ENCODE peak calls at places on chromosomes 1 and 21, in nine cellular contexts. X, J, T, W, M, Y, I, U and O are unnamed samples.

GRCh38 chr1:12488666-12489354 is 129.2 kb downstream of the DHRS3 start:
- DNase-seq in X (no peak), J (no peak), T (no peak), W (no peak), M (no peak), Y (no peak), I (peak), U (no peak), O (no peak)

GRCh38 chr1:8011016-8011415 is 15.1 kb downstream of the ERRFI1 start:
- DNase-seq in X (no peak), J (no peak), T (no peak), W (no peak), M (no peak), Y (no peak), I (peak), U (no peak), O (no peak)

GRCh38 chr1:161096514-161096913 is 1.6 kb upstream of the KLHDC9 start:
- DNase-seq in X (no peak), J (no peak), T (no peak), W (no peak), M (no peak), Y (no peak), I (peak), U (no peak), O (no peak)

GRCh38 chr1:161046574-161047167 is 894 bp upstream of the USF1 start:
- DNase-seq in X (no peak), J (no peak), T (no peak), W (peak), M (no peak), Y (no peak), I (no peak), U (no peak), O (no peak)

GRCh38 chr1:192378276-192378675 is 61.5 kb downstream of the RGS21 start:
- DNase-seq in X (no peak), J (no peak), T (no peak), W (no peak), M (no peak), Y (no peak), I (peak), U (no peak), O (no peak)

GRCh38 chr1:47578862-47579419 is 141.1 kb downstream of the FOXD2 start:
- DNase-seq in X (no peak), J (no peak), T (no peak), W (no peak), M (no peak), Y (no peak), I (peak), U (no peak), O (no peak)

GRCh38 chr21:31874817-31875216 is 2.0 kb downstream of the HUNK start:
- DNase-seq in X (no peak), J (no peak), T (no peak), W (no peak), M (no peak), Y (no peak), I (no peak), U (no peak), O (no peak)

GRCh38 chr1:160405331-160405877 is 5.0 kb downstream of the VANGL2 start:
- DNase-seq in X (no peak), J (no peak), T (no peak), W (no peak), M (no peak), Y (no peak), I (no peak), U (no peak), O (no peak)

GRCh38 chr1:24082372-24082771 is 29.6 kb downstream of the MYOM3 start:
- DNase-seq in X (no peak), J (no peak), T (no peak), W (no peak), M (no peak), Y (no peak), I (no peak), U (no peak), O (no peak)

GRCh38 chr1:187474266-187474665 is 645.5 kb downstream of the PLA2G4A start:
- DNase-seq in X (no peak), J (no peak), T (no peak), W (no peak), M (no peak), Y (peak), I (peak), U (peak), O (no peak)

GRCh38 chr1:222928212-222928611 is 113.4 kb downstream of the DISP1 start:
- DNase-seq in X (no peak), J (no peak), T (no peak), W (no peak), M (no peak), Y (no peak), I (peak), U (no peak), O (no peak)

GRCh38 chr1:228515200-228515834 is 28.1 kb downstream of the RNF187 start:
- DNase-seq in X (no peak), J (peak), T (no peak), W (peak), M (no peak), Y (peak), I (peak), U (no peak), O (peak)

GRCh38 chr1:109446236-109446635 is 20.0 kb upstream of the PSMA5 start:
- DNase-seq in X (no peak), J (no peak), T (no peak), W (no peak), M (no peak), Y (no peak), I (no peak), U (no peak), O (no peak)

GRCh38 chr1:32220746-32221580 is 1.2 kb downstream of the TMEM234 start:
- DNase-seq in X (no peak), J (no peak), T (no peak), W (no peak), M (no peak), Y (peak), I (no peak), U (no peak), O (peak)